ENCODE peak calls at places on chromosomes 2 and 18, in seven cellular contexts. L, J, A, V, R, E and B are unnamed samples.

GRCh38 chr2:234386971-234387370 is 109.9 kb downstream of the ARL4C start:
- DNase-seq in L (no peak), J (no peak), A (no peak), V (no peak), R (no peak), E (no peak), B (no peak)

GRCh38 chr2:203105996-203106395 is 91.3 kb downstream of the NBEAL1 start:
- DNase-seq in L (no peak), J (no peak), A (no peak), V (no peak), R (no peak), E (no peak), B (no peak)

GRCh38 chr2:74816540-74817331 is 17.2 kb upstream of the HK2 start:
- DNase-seq in L (no peak), J (no peak), A (no peak), V (no peak), R (no peak), E (no peak), B (no peak)

GRCh38 chr2:130963058-130963848 is 126.5 kb downstream of the ARHGEF4 start:
- DNase-seq in L (no peak), J (no peak), A (no peak), V (no peak), R (no peak), E (no peak), B (no peak)

GRCh38 chr18:47586418-47586817 is 335.0 kb upstream of the SKOR2 start:
- DNase-seq in L (no peak), J (no peak), A (no peak), V (no peak), R (no peak), E (no peak), B (no peak)

GRCh38 chr18:74284501-74285004 is 7.2 kb downstream of the CYB5A start:
- DNase-seq in L (no peak), J (no peak), A (no peak), V (no peak), R (no peak), E (no peak), B (no peak)

GRCh38 chr2:23673830-23674679 is 252.9 kb downstream of the ATAD2B start:
- DNase-seq in L (no peak), J (no peak), A (no peak), V (no peak), R (no peak), E (no peak), B (no peak)

GRCh38 chr2:128260239-128261138 is 58.2 kb downstream of the HS6ST1 start:
- DNase-seq in L (no peak), J (peak), A (peak), V (peak), R (peak), E (peak), B (peak)

GRCh38 chr18:12703714-12704113 is 872 bp downstream of the PSMG2 start:
- DNase-seq in L (no peak), J (no peak), A (peak), V (no peak), R (no peak), E (no peak), B (peak)

GRCh38 chr2:8774371-8774770 is 63.0 kb downstream of the KIDINS220 start:
- DNase-seq in L (no peak), J (no peak), A (no peak), V (no peak), R (no peak), E (no peak), B (no peak)

GRCh38 chr2:216842634-216843033 is 17.2 kb downstream of the TNP1 start:
- DNase-seq in L (peak), J (peak), A (no peak), V (peak), R (no peak), E (no peak), B (no peak)

GRCh38 chr2:178895872-178896271 is 88.6 kb upstream of the TTN start:
- DNase-seq in L (no peak), J (no peak), A (no peak), V (no peak), R (no peak), E (no peak), B (no peak)

GRCh38 chr2:196176142-196176738 is 4.9 kb upstream of the STK17B start:
- DNase-seq in L (peak), J (no peak), A (no peak), V (no peak), R (no peak), E (peak), B (no peak)

GRCh38 chr18:42211201-42211600 is 256.2 kb downstream of the PIK3C3 start:
- DNase-seq in L (no peak), J (no peak), A (no peak), V (no peak), R (no peak), E (no peak), B (no peak)

GRCh38 chr18:52617931-52618330 is 277.9 kb downstream of the DCC start:
- DNase-seq in L (no peak), J (no peak), A (no peak), V (no peak), R (no peak), E (no peak), B (no peak)

GRCh38 chr18:42028232-42028832 is 73.3 kb downstream of the PIK3C3 start:
- DNase-seq in L (no peak), J (no peak), A (peak), V (no peak), R (no peak), E (no peak), B (no peak)

GRCh38 chr2:40339026-40339425 is 112.9 kb downstream of the SLC8A1 start:
- DNase-seq in L (no peak), J (no peak), A (no peak), V (no peak), R (no peak), E (no peak), B (no peak)

GRCh38 chr18:76351961-76352581 is 143.0 kb downstream of the ZNF516 start:
- DNase-seq in L (peak), J (no peak), A (peak), V (no peak), R (peak), E (no peak), B (no peak)
- TF ChIP-seq POLR2A in L (no peak), J (no peak), A (no peak), V (no peak), R (no peak), E (no peak), B (no peak)

DNA sequence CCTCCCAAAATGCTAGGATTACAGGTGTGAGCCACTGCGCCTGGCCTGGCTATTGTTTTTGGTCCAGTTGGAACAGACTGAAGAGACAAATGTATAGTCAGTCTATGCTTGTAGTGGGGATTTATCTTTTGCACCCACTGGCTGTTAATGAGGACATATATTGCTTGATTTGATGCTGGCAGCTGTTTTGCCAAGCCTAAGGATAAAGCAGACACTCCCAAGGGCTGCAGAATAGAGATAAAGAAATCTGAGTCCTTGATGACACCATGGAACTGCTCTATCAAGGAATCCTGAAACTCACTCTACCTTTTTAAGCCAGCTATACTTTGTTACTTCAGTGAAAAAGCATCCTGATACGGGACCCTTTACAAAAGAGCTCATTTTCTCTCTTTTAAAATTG is 43.1 kb upstream of the ENOSF1 start:
- DNase-seq in L (no peak), J (no peak), A (no peak), V (no peak), R (no peak), E (no peak), B (no peak)
- TF ChIP-seq POLR2A in L (no peak), J (no peak), A (no peak), V (no peak), R (no peak), E (no peak), B (no peak)

GRCh38 chr2:70374616-70375015 is 72.7 kb upstream of the FAM136A start:
- DNase-seq in L (no peak), J (no peak), A (no peak), V (no peak), R (no peak), E (no peak), B (no peak)
- TF ChIP-seq POLR2A in L (no peak), J (no peak), A (no peak), V (no peak), R (no peak), E (no peak), B (no peak)

GRCh38 chr2:121028577-121028976 is 256.4 kb downstream of the TFCP2L1 start:
- DNase-seq in L (no peak), J (no peak), A (no peak), V (no peak), R (no peak), E (no peak), B (no peak)
- TF ChIP-seq POLR2A in L (no peak), J (no peak), A (no peak), V (no peak), R (no peak), E (no peak), B (no peak)

DNA sequence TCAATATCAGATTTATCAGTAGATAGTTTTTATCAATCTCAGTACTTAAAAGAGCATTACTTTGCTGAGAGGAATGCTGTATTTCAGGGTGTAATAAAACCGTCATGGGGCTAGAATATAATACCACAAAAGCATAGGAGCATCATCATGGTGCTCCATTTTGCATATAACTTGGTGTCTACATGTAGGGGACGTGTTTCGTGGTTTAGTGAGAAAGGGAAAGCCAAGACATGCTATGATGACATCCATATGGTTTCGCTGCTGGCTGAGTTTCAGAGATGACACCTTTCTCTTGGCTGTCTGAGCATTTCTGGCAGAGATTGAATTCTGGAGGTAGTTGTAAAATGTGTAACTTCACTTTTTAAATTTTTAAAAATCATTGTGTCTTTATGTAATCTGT is 32.4 kb downstream of the WDR43 start:
- DNase-seq in L (no peak), J (no peak), A (no peak), V (no peak), R (no peak), E (no peak), B (no peak)
- TF ChIP-seq POLR2A in L (no peak), J (no peak), A (no peak), V (no peak), R (no peak), E (no peak), B (no peak)

GRCh38 chr18:6010284-6010683 is 115.0 kb upstream of the TMEM200C start:
- DNase-seq in L (no peak), J (peak), A (no peak), V (no peak), R (no peak), E (no peak), B (no peak)
- TF ChIP-seq POLR2A in L (no peak), J (no peak), A (no peak), V (no peak), R (no peak), E (no peak), B (no peak)

DNA sequence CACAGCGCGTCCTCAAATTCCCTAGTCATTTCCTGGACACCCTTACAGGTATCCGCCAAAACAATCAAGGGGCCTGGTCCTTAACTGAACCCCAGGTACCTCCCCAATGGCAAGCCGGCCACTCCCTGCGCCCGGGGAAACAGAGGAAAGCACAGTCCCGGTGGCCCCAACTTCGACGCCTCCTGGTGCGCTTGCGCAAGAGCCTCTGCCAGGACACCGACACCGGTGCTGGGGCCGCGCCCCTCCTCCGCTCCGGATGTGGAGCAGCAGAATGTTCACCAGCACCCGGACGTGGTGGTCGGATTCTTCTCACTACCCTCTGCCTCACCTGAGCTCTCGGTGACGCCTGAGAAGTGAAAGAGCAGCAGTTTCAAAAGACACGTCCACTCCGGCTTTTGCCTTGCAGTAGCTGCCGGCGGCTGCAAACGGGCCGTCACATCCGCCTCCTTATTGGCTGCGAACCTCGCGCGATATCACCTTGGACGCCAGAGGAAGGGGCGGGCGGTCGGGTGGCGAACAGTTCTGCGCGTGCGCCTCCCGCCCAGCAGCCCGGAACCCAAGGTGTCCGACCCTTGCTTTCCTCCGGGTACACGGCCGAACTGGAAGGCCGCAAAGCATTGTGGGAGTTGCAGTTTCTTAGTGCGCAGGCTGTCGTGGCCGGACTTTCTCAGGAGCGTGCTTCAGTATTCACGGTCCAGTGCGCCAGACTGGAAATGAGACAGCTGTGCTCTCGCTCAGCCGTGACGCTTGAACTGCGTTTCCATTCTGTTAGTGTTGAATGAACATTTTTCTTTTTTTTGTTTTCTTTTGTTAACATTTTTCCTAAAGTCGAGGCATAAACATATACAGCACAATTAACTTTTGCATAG is at the start of gene TXNDC9:
- DNase-seq in L (peak), J (peak), A (peak), V (peak), R (peak), E (peak), B (peak)
- TF ChIP-seq POLR2A in L (peak), J (peak), A (peak), V (no peak), R (peak), E (peak), B (peak)

GRCh38 chr18:21612125-21613100 is at the start of gene SNRPD1:
- DNase-seq in L (peak), J (peak), A (peak), V (peak), R (peak), E (peak), B (peak)
- TF ChIP-seq POLR2A in L (peak), J (peak), A (peak), V (no peak), R (no peak), E (no peak), B (peak)